ENCODE peak calls at places on chromosomes 5 and 9, in five cellular contexts. U is heart left ventricle, V is MCF 10A, T is kidney, Y is esophagus muscularis mucosa. W is an unnamed sample.

GRCh38 chr9:121499427-121500164 is at the start of gene GGTA1:
- DNase-seq in U (peak), V (peak), T (peak), Y (no peak), W (peak)

GRCh38 chr5:66933066-66933465 is 263.5 kb downstream of the CD180 start:
- DNase-seq in U (no peak), V (peak), T (no peak), Y (no peak), W (no peak)

GRCh38 chr5:15209053-15209762 is 290.8 kb upstream of the FBXL7 start:
- DNase-seq in U (no peak), V (no peak), T (no peak), Y (peak), W (no peak)

GRCh38 chr5:4295663-4296339 is 700.2 kb downstream of the IRX1 start:
- DNase-seq in U (no peak), V (peak), T (no peak), Y (no peak), W (peak)

GRCh38 chr9:95182854-95183563 is 134.5 kb downstream of the FANCC start:
- DNase-seq in U (no peak), V (no peak), T (no peak), Y (no peak), W (no peak)

GRCh38 chr5:38621331-38621730 is 64.9 kb upstream of the LIFR start:
- DNase-seq in U (no peak), V (no peak), T (no peak), Y (no peak), W (no peak)

GRCh38 chr5:67238191-67238590 is 41.6 kb upstream of the CD180 start:
- DNase-seq in U (no peak), V (peak), T (no peak), Y (no peak), W (no peak)

GRCh38 chr5:149310947-149311675 is 34.2 kb upstream of the GRPEL2 start:
- DNase-seq in U (peak), V (peak), T (no peak), Y (no peak), W (no peak)

GRCh38 chr5:154287136-154287535 is 96.6 kb downstream of the GALNT10 start:
- DNase-seq in U (no peak), V (peak), T (no peak), Y (peak), W (no peak)

DNA sequence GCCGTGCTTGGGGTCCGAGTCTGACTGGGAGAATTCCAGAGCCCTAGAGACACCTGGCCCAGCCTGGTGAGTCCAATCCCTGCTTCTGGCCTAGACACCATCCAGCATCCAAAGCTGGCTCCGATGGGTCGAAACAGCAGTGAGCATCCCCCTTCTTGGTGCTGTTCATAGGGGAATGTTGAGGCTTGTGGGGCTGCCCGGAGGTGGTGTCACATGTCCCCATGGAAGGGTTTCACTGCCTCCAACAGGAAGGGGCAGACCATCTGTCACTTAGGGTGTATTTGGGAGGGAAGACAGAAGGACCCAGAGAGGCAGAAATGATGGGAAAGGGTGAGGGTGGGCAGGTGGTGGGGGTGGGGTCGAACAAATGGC is 13.9 kb downstream of the C9orf50 start:
- DNase-seq in U (no peak), V (no peak), T (peak), Y (no peak), W (no peak)
- TF ChIP-seq CTCF in U (no peak), V (no peak), T (no peak), Y (no peak), W (no peak)

GRCh38 chr9:134895103-134895502 is 14.5 kb downstream of the FCN2 start:
- DNase-seq in U (no peak), V (peak), T (no peak), Y (peak), W (no peak)

GRCh38 chr9:134892820-134893420 is 12.3 kb downstream of the FCN2 start:
- DNase-seq in U (no peak), V (no peak), T (no peak), Y (peak), W (no peak)

GRCh38 chr9:134892221-134892620 is 11.6 kb downstream of the FCN2 start:
- DNase-seq in U (no peak), V (no peak), T (no peak), Y (peak), W (no peak)

GRCh38 chr9:134895849-134896833 is 15.5 kb downstream of the FCN2 start:
- DNase-seq in U (peak), V (peak), T (no peak), Y (peak), W (peak)

GRCh38 chr9:134894136-134894860 is 13.7 kb downstream of the FCN2 start:
- DNase-seq in U (no peak), V (no peak), T (no peak), Y (no peak), W (no peak)
- TF ChIP-seq CTCF in U (no peak), V (no peak), T (no peak), Y (no peak), W (no peak)

DNA sequence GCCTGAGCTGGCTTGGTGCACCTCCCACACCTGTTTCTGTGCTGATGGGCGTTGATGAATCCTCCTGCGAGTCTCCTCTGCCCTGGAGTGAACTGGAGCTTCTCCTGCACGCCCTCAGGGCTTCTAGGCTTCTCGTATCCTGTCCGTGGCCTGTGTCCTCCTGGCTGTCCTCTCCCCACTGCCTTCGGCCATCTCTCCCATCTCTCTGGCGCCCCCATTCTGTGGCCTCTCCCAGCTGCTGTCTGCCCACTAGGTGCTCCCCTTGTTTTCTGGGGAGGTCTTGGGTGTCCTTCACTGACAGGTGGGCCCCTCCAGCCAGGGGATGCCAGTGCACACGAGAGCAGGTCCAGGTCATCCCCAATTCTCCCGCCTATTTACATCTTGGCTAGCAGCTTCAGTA is 28.8 kb downstream of the AHRR start:
- DNase-seq in U (no peak), V (peak), T (no peak), Y (no peak), W (no peak)
- TF ChIP-seq CTCF in U (no peak), V (no peak), T (no peak), Y (no peak), W (no peak)

DNA sequence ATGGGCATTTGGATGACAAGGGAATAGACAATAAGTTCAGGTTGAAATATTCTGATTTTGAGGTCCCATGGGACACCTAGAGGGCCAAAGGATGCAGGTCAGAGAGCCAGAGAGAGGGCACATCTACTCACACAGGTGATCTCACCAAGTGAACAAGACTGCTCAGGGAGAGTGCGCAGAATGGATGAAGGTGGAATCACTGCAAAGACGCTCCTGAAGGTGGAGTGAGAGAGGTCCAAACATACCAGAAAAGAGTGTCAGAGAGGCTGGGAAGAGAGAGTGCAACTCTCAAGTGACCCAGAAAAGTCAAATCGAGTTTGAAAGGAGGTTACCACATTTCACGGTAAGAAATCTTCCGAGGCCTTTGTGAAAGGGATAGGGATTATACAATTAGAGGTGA is 173.5 kb downstream of the EPB41L4A start:
- DNase-seq in U (no peak), V (no peak), T (no peak), Y (no peak), W (no peak)
- TF ChIP-seq CTCF in U (no peak), V (no peak), T (no peak), Y (no peak), W (no peak)

W was measured in mesothelial cell of epicardium.